ENCODE peak calls at places on chromosomes 2 and 18, in five cellular contexts. P is progenitor cell of endocrine pancreas; I is stimulated activated CD4-positive, alpha-beta T cell treated with anti-CD3 and anti-CD28 coated beads, Interleukin-1b, Interleukin-23, amount 100 ng/mL, for 24 hours; M is AG04450; U is stimulated activated naive CD8-positive, alpha-beta T cell treated with anti-CD3 and anti-CD28 coated beads, Interleukin-15, Interleukin-2, amounts not matched to agents 100 U/mL and 50 U/mL, for 24 hours. Z is an unnamed sample.

GRCh38 chr2:48694143-48694542 is 61.4 kb downstream of the LHCGR start:
- DNase-seq in M (no peak), U (no peak), I (no peak), P (no peak), Z (no peak)

GRCh38 chr2:177397501-177398289 is 5.1 kb downstream of the AGPS start:
- DNase-seq in M (peak; percentile 42), I (no peak), U (no peak), P (no peak), Z (no peak)

GRCh38 chr2:37318401-37318800 is 6.2 kb downstream of the PRKD3 start:
- DNase-seq in P (no peak), M (peak; percentile 87), U (no peak), I (no peak), Z (no peak)

GRCh38 chr18:1006309-1006708 is 101.6 kb downstream of the ADCYAP1 start:
- DNase-seq in M (no peak), P (no peak), U (no peak), I (no peak), Z (no peak)

GRCh38 chr18:44701227-44701626 is 20.5 kb downstream of the SETBP1 start:
- DNase-seq in P (no peak), U (no peak), I (no peak), M (no peak), Z (no peak)

GRCh38 chr18:22657619-22658018 is 239.9 kb upstream of the CTAGE1 start:
- DNase-seq in M (no peak), P (no peak), I (no peak), U (no peak), Z (no peak)

GRCh38 chr2:226796840-226797288 is 2.8 kb downstream of the IRS1 start:
- DNase-seq in I (no peak), M (no peak), U (no peak), P (no peak), Z (no peak)

GRCh38 chr2:214005337-214005736 is 405.5 kb upstream of the VWC2L start:
- DNase-seq in M (no peak), I (no peak), U (no peak), P (no peak), Z (no peak)

GRCh38 chr2:85920810-85921545 is 32.2 kb upstream of the ST3GAL5 start:
- DNase-seq in I (no peak), P (no peak), U (no peak), M (no peak), Z (no peak)

GRCh38 chr2:43791035-43791434 is 17.2 kb downstream of the DYNC2LI1 start:
- DNase-seq in I (no peak), M (no peak), U (no peak), P (no peak), Z (no peak)

GRCh38 chr2:101518470-101519172 is 43.7 kb upstream of the RFX8 start:
- DNase-seq in P (no peak), U (no peak), M (no peak), I (no peak), Z (no peak)

GRCh38 chr18:58391113-58391892 is 237.6 kb downstream of the ALPK2 start:
- DNase-seq in U (no peak), P (no peak), M (no peak), I (no peak), Z (no peak)

GRCh38 chr2:182553483-182553882 is 126.6 kb upstream of the PDE1A start:
- DNase-seq in M (no peak), P (no peak), U (no peak), I (no peak), Z (no peak)

GRCh38 chr2:176091329-176092258 is 927 bp upstream of the HOXD13 start:
- DNase-seq in I (no peak), P (no peak), U (no peak), M (no peak), Z (no peak)

Z was measured in omental fat pad.